ENCODE peak calls at places on chromosome 13, in seven cellular contexts. M is tibial artery; T is activated naive CD4-positive, alpha-beta T cell; H is HFFc6; N is T47D; R is iris pigment epithelial cell; G is activated CD4-positive, alpha-beta T cell treated with anti-CD3 and anti-CD28 coated beads, Interleukin-2, amount 10 ng/mL, durations not matched to agents 24 days and 14 days. D is an unnamed sample.

GRCh38 chr13:48506092-48506701 is 26.7 kb downstream of the RCBTB2 start:
- DNase-seq in G (peak), N (no peak), H (no peak), M (no peak), R (no peak), T (no peak), D (no peak)

GRCh38 chr13:110396913-110397379 is 89.9 kb downstream of the COL4A2 start:
- DNase-seq in M (peak), R (peak), H (peak), G (no peak), T (no peak), N (no peak), D (peak)

GRCh38 chr13:29713841-29714240 is 118.4 kb upstream of the SLC7A1 start:
- DNase-seq in H (peak), N (no peak), R (peak), T (no peak), M (no peak), G (no peak), D (no peak)

GRCh38 chr13:39888865-39889810 is 233.7 kb downstream of the COG6 start:
- DNase-seq in N (no peak), H (no peak), M (no peak), G (no peak), T (no peak), R (peak), D (peak)

GRCh38 chr13:70817571-70817970 is 709.3 kb upstream of the KLHL1 start:
- DNase-seq in H (no peak), T (no peak), R (peak), M (no peak), N (no peak), G (no peak), D (no peak)

GRCh38 chr13:113919761-113920160 is 54.1 kb downstream of the C13orf46 start:
- DNase-seq in N (no peak), T (no peak), M (peak), R (no peak), H (no peak), G (no peak), D (no peak)

GRCh38 chr13:22110368-22110767 is 439.5 kb downstream of the FGF9 start:
- DNase-seq in M (peak), R (no peak), N (no peak), T (no peak), G (no peak), H (no peak), D (no peak)

GRCh38 chr13:88014527-88014926 is 343.4 kb downstream of the SLITRK5 start:
- DNase-seq in R (peak), T (no peak), G (no peak), M (no peak), H (no peak), N (no peak), D (no peak)

GRCh38 chr13:73521970-73522549 is 463.3 kb downstream of the KLF5 start:
- DNase-seq in R (no peak), T (no peak), H (no peak), N (no peak), M (no peak), G (no peak), D (no peak)

GRCh38 chr13:44169018-44169909 is 204.4 kb upstream of the SERP2 start:
- DNase-seq in R (no peak), H (no peak), G (no peak), N (no peak), T (no peak), M (no peak), D (no peak)

GRCh38 chr13:47904891-47905290 is 96.2 kb downstream of the SUCLA2 start:
- DNase-seq in R (no peak), T (no peak), H (no peak), G (no peak), M (no peak), N (no peak), D (no peak)

GRCh38 chr13:77028202-77028601 is 1.2 kb upstream of the FBXL3 start:
- DNase-seq in N (no peak), H (peak), G (peak), T (no peak), M (peak), R (peak), D (no peak)

GRCh38 chr13:109577191-109577700 is 209.1 kb downstream of the IRS2 start:
- DNase-seq in R (no peak), M (no peak), T (no peak), G (no peak), H (no peak), N (no peak), D (no peak)

GRCh38 chr13:50485979-50486935 is 357.2 kb downstream of the DLEU7 start:
- DNase-seq in N (no peak), T (no peak), M (no peak), H (no peak), G (no peak), R (peak), D (no peak)

GRCh38 chr13:51737609-51738008 is 66.4 kb downstream of the DHRS12 start:
- DNase-seq in R (no peak), G (peak), H (no peak), N (no peak), T (no peak), M (no peak), D (no peak)

GRCh38 chr13:26985285-26985878 is 186.2 kb downstream of the USP12 start:
- DNase-seq in M (peak), H (peak), R (peak), T (no peak), N (peak), G (peak), D (peak)

GRCh38 chr13:113802090-113802531 is 43.1 kb downstream of the TMEM255B start:
- DNase-seq in G (no peak), N (no peak), R (peak), T (no peak), H (peak), M (peak), D (no peak)

GRCh38 chr13:75458696-75459422 is 23.1 kb downstream of the TBC1D4 start:
- DNase-seq in H (no peak), R (peak), T (no peak), N (no peak), G (no peak), M (no peak), D (no peak)

GRCh38 chr13:112679932-112680677 is 9.7 kb upstream of the ATP11A start:
- DNase-seq in G (no peak), H (no peak), M (peak), T (no peak), N (no peak), R (no peak), D (no peak)

GRCh38 chr13:19184176-19184575 is 2.6 kb upstream of the TUBA3C start:
- DNase-seq in H (no peak), T (no peak), G (no peak), M (no peak), N (no peak), R (no peak), D (no peak)

GRCh38 chr13:77979721-77980377 is 61.2 kb upstream of the EDNRB start:
- DNase-seq in N (no peak), T (no peak), M (no peak), G (no peak), H (no peak), R (no peak), D (no peak)

GRCh38 chr13:23969672-23970071 is 72.4 kb upstream of the C1QTNF9B start:
- DNase-seq in N (no peak), T (no peak), R (peak), G (no peak), M (no peak), H (no peak), D (no peak)

GRCh38 chr13:76856141-76856571 is 30.0 kb downstream of the KCTD12 start:
- DNase-seq in T (no peak), R (peak), M (no peak), G (no peak), H (peak), N (no peak), D (peak)

GRCh38 chr13:53151692-53152421 is 123.2 kb downstream of the OLFM4 start:
- DNase-seq in G (peak), M (peak), T (no peak), N (peak), R (peak), H (no peak), D (no peak)

GRCh38 chr13:68467160-68467559 is 1237.0 kb upstream of the PCDH9 start:
- DNase-seq in M (no peak), N (no peak), G (no peak), R (no peak), T (no peak), H (no peak), D (no peak)

GRCh38 chr13:99522288-99522687 is 21.0 kb downstream of the TM9SF2 start:
- DNase-seq in R (no peak), T (no peak), N (no peak), G (peak), M (no peak), H (no peak), D (no peak)

GRCh38 chr13:102901615-102902305 is 55.9 kb downstream of the ERCC5 start:
- DNase-seq in H (peak), N (no peak), R (peak), G (no peak), M (no peak), T (no peak), D (no peak)

GRCh38 chr13:38366954-38367645 is 17.4 kb downstream of the UFM1 start:
- DNase-seq in M (no peak), R (peak), H (peak), G (no peak), T (no peak), N (no peak), D (no peak)

GRCh38 chr13:46374710-46375109 is 12.3 kb downstream of the RUBCNL start:
- DNase-seq in M (no peak), H (no peak), T (no peak), G (no peak), R (no peak), N (no peak), D (no peak)

GRCh38 chr13:46555722-46556121 is 2.8 kb downstream of the LRCH1 start:
- DNase-seq in R (no peak), G (no peak), N (no peak), T (no peak), M (no peak), H (no peak), D (no peak)

GRCh38 chr13:72643339-72643989 is 84.0 kb downstream of the MZT1 start:
- DNase-seq in G (peak), H (peak), R (peak), M (peak), T (peak), N (no peak), D (peak)

GRCh38 chr13:44402902-44403719 is 29.5 kb downstream of the SERP2 start:
- DNase-seq in R (no peak), M (no peak), N (peak), T (no peak), G (no peak), H (no peak), D (no peak)

GRCh38 chr13:41603917-41604316 is 146.6 kb downstream of the RGCC start:
- DNase-seq in H (peak), M (no peak), N (no peak), G (no peak), R (peak), T (no peak), D (peak)

GRCh38 chr13:43405457-43405856 is 381.3 kb downstream of the ENOX1 start:
- DNase-seq in T (no peak), R (peak), G (no peak), N (no peak), H (peak), M (no peak), D (peak)

GRCh38 chr13:36341718-36342117 is 4.5 kb downstream of the SPART start:
- DNase-seq in M (no peak), G (no peak), R (peak), H (peak), N (no peak), T (no peak), D (no peak)

GRCh38 chr13:93805736-93806135 is 579.1 kb downstream of the GPC6 start:
- DNase-seq in H (no peak), R (no peak), M (no peak), G (no peak), N (no peak), T (no peak), D (no peak)

GRCh38 chr13:100633461-100633860 is 41.1 kb downstream of the TMTC4 start:
- DNase-seq in H (peak), N (peak), T (no peak), R (peak), G (no peak), M (no peak), D (peak)

GRCh38 chr13:99434258-99434788 is 66.9 kb upstream of the TM9SF2 start:
- DNase-seq in G (peak), R (no peak), N (no peak), H (no peak), T (no peak), M (no peak), D (no peak)

GRCh38 chr13:108980237-108980636 is 350.8 kb downstream of the MYO16 start:
- DNase-seq in N (no peak), T (no peak), H (no peak), M (no peak), G (no peak), R (no peak), D (no peak)

GRCh38 chr13:33634526-33635111 is 183.3 kb upstream of the RFC3 start:
- DNase-seq in M (no peak), R (peak), H (no peak), G (no peak), N (no peak), T (no peak), D (peak)

D was measured in kidney glomerular epithelial cell.